ENCODE peak calls at places on chromosomes 4 and X, in four cellular contexts. T, L, Q and C are unnamed samples.

GRCh38 chr4:6362896-6363295 is 93.2 kb downstream of the WFS1 start:
- DNase-seq in T (no peak), L (no peak), Q (no peak), C (no peak)

GRCh38 chrX:67563469-67564448 is 19.9 kb downstream of the AR start:
- DNase-seq in T (no peak), L (no peak), Q (no peak), C (no peak)

GRCh38 chrX:71629467-71629866 is 11.2 kb upstream of the CXCR3 start:
- DNase-seq in T (no peak), Q (no peak), L (no peak), C (no peak)

GRCh38 chr4:144582105-144582850 is 63.7 kb upstream of the HHIP start:
- DNase-seq in T (no peak), Q (no peak), L (no peak), C (no peak)

GRCh38 chrX:49230500-49231232 is 2.5 kb downstream of the CACNA1F start:
- DNase-seq in L (peak; percentile 44), Q (peak; percentile 86), T (peak; percentile 36), C (no peak)

GRCh38 chrX:6440647-6441046 is 94.3 kb downstream of the VCX3A start:
- DNase-seq in Q (no peak), T (no peak), L (no peak), C (no peak)

GRCh38 chrX:118569676-118570075 is 74.1 kb downstream of the DOCK11 start:
- DNase-seq in L (no peak), T (no peak), Q (no peak), C (no peak)

GRCh38 chr4:87018751-87019150 is 83.9 kb downstream of the AFF1 start:
- DNase-seq in L (no peak), Q (no peak), T (no peak), C (no peak)

GRCh38 chr4:159374749-159375535 is 272.1 kb downstream of the RAPGEF2 start:
- DNase-seq in Q (no peak), L (no peak), T (no peak), C (no peak)

GRCh38 chrX:137431693-137432488 is 134.0 kb upstream of the ZIC3 start:
- DNase-seq in L (no peak), T (no peak), Q (no peak), C (no peak)

GRCh38 chr4:55086561-55086960 is 38.8 kb downstream of the KDR start:
- DNase-seq in T (no peak), Q (no peak), L (no peak), C (no peak)

GRCh38 chr4:120682981-120683380 is 239.5 kb downstream of the PRDM5 start:
- DNase-seq in T (no peak), L (no peak), Q (no peak), C (no peak)

GRCh38 chr4:139144161-139144859 is 32.7 kb downstream of the ELF2 start:
- DNase-seq in T (no peak), Q (peak; percentile 36), L (no peak), C (peak; percentile 49)

GRCh38 chr4:83285022-83285387 is 407 bp upstream of the COQ2 start:
- DNase-seq in L (peak; percentile 36), Q (no peak), T (no peak), C (peak; percentile 4)

GRCh38 chrX:15146515-15146914 is 123.4 kb downstream of the ASB9 start:
- DNase-seq in Q (peak; percentile 11), L (no peak), T (no peak), C (no peak)

GRCh38 chrX:48021026-48021900 is 14.5 kb downstream of the SPACA5 start:
- DNase-seq in T (peak; percentile 43), Q (peak; percentile 81), L (peak; percentile 76), C (no peak)

GRCh38 chrX:13067842-13068241 is 23.4 kb upstream of the FAM9C start:
- DNase-seq in Q (no peak), L (no peak), T (no peak), C (no peak)

GRCh38 chr4:32135642-32136041 is 1415.5 kb downstream of the PCDH7 start:
- DNase-seq in Q (no peak), T (no peak), L (no peak), C (no peak)

GRCh38 chrX:38232287-38232686 is 11.6 kb upstream of the SRPX start:
- DNase-seq in T (no peak), L (no peak), Q (no peak), C (no peak)

GRCh38 chrX:134010690-134011089 is 25.3 kb upstream of the GPC3 start:
- DNase-seq in L (no peak), Q (no peak), T (no peak), C (no peak)

GRCh38 chr4:38950159-38950558 is 82.0 kb downstream of the TMEM156 start:
- DNase-seq in Q (no peak), L (no peak), T (no peak), C (no peak)

GRCh38 chr4:28675582-28675981 is 1814.9 kb downstream of the STIM2 start:
- DNase-seq in T (no peak), Q (no peak), L (no peak), C (no peak)

GRCh38 chrX:107673933-107674479 is 45.7 kb downstream of the PRPS1 start:
- DNase-seq in Q (peak; percentile 88), L (peak; percentile 94), T (peak; percentile 32), C (no peak)

GRCh38 chr4:178752954-178753525 is 1310.8 kb upstream of the AGA start:
- DNase-seq in L (no peak), T (no peak), Q (no peak), C (no peak)

GRCh38 chrX:121161501-121161933 is 114.1 kb downstream of the GLUD2 start:
- DNase-seq in L (no peak), T (no peak), Q (no peak), C (no peak)

GRCh38 chrX:11555759-11556158 is 110.0 kb downstream of the ARHGAP6 start:
- DNase-seq in Q (no peak), L (no peak), T (no peak), C (no peak)

GRCh38 chrX:77160301-77160700 is 286.9 kb upstream of the FGF16 start:
- DNase-seq in Q (no peak), T (no peak), L (no peak), C (no peak)

GRCh38 chr4:6435010-6435409 is 37.4 kb downstream of the PPP2R2C start:
- DNase-seq in T (no peak), Q (no peak), L (no peak), C (no peak)

GRCh38 chrX:107684956-107685385 is 56.7 kb downstream of the PRPS1 start:
- DNase-seq in Q (peak; percentile 60), T (peak; percentile 88), L (no peak), C (no peak)

GRCh38 chrX:77432998-77433397 is 14.2 kb upstream of the FGF16 start:
- DNase-seq in Q (no peak), T (no peak), L (no peak), C (no peak)

GRCh38 chr4:158799013-158799770 is 30.4 kb downstream of the FNIP2 start:
- DNase-seq in T (no peak), L (no peak), Q (no peak), C (no peak)

GRCh38 chrX:39613997-39614679 is 483.6 kb downstream of the BCOR start:
- DNase-seq in Q (peak; percentile 19), L (peak; percentile 33), T (no peak), C (no peak)

GRCh38 chrX:40146471-40147398 is 49.0 kb upstream of the BCOR start:
- DNase-seq in T (peak; percentile 46), L (peak; percentile 40), Q (no peak), C (no peak)

GRCh38 chrX:79601336-79602131 is 234.4 kb upstream of the ITM2A start:
- DNase-seq in Q (peak; percentile 12), T (no peak), L (no peak), C (no peak)

GRCh38 chr4:64897683-64898082 is 488.4 kb upstream of the TECRL start:
- DNase-seq in T (no peak), L (no peak), Q (no peak), C (no peak)

DNA sequence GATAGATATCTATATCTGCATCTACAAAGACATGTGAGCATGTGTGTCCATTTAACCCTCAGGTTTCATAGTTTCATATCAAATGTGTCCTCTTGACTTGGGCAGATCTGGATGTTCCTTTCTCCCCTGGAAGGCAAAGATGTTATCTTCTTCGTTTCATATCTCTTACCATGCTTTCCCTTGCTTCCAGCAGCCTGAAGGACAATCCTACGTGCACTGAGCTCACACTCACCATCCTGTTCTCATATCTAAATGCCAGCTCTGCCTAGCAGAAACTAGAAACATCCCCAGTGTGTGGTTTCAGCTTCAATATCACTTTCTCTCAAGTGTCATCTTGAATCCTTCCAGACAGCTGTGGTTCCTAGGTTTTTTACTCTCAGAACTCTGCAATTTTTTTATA is 66.2 kb downstream of the ZAR1 start:
- DNase-seq in Q (no peak), T (no peak), L (no peak), C (no peak)
- H3K36me3 ChIP-seq in Q (peaks cover 75% of the 10 kb centered on the region), T (peaks cover 7% of the 10 kb centered on the region), L (peaks cover 6% of the 10 kb centered on the region), C (peaks cover 1% of the 10 kb centered on the region)

DNA sequence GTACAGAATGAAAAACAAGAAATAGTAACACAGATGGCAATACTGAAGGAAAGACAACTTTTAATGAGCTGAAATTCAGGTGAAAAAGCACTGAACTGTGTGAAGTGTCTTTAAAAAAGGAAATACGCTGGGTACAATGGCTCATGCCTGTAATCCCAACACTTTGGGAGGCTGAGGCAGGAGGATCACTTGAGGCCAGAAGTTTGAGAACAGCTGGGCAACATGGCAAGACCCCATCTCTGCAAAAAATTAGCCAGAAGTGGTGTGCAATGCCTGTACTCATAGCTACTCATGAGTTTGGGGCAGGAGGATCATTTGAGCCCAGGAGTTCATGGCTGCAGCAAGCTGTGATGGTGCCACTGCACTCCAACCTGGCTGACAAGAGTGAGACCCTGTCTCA is 59.8 kb upstream of the COX18 start:
- DNase-seq in T (no peak), Q (no peak), L (no peak), C (no peak)
- H3K36me3 ChIP-seq in T (no peaks in the 10 kb centered on the region), Q (peaks cover 54% of the 10 kb centered on the region), L (peaks cover 5% of the 10 kb centered on the region), C (peaks cover 1% of the 10 kb centered on the region)

GRCh38 chr4:118833192-118833820 is 2.6 kb downstream of the SEC24D start:
- DNase-seq in T (no peak), L (no peak), Q (no peak), C (no peak)
- H3K36me3 ChIP-seq in T (no peaks in the 10 kb centered on the region), L (no peaks in the 10 kb centered on the region), Q (no peaks in the 10 kb centered on the region), C (peaks cover 2% of the 10 kb centered on the region)

DNA sequence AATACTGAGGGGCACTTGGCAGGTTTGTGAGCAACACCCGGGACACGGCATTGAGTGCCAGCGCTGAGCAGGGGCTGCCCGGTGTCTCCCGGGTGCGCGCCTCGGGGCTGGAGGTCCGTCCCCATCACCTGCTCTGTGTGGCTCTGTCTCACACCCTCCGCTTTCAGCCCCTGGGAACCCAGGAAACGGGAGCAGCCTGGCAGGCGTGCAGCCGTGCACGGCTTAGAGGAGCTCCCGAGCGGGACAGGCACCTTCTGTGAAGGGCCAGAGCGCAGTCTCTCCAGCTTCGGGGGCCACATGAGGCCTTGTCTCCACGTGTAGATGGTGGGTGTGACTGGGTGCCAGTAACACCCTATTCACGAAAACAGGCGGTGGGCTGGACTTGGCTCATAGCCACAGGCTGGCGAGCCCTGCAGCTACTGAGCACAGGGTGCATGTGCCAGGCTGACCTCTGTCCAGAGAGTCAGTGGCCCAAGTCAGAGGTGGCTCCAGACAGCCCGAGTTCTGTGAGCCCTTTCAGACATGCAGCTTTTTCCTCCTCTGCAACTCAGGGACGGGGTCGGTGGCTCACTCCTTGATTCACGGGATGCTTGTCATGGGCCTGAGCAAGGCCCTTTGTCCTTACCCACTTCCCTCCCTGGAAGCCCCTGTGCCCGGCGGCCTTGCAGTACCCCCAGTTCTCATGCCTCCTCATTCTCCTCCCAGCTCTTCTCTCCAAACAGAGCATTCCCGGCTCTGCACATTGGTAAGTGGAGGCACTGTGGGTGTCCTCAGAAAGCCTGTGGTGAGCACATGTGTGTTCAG is 23.5 kb downstream of the UVSSA start:
- DNase-seq in Q (no peak), T (no peak), L (peak; percentile 2), C (no peak)
- H3K36me3 ChIP-seq in Q (no peaks in the 10 kb centered on the region), T (no peaks in the 10 kb centered on the region), L (no peaks in the 10 kb centered on the region), C (no peaks in the 10 kb centered on the region)